ENCODE peak calls at places on chromosomes 11 and 22, in eight cellular contexts. I is A172; K is dorsolateral prefrontal cortex; P is amygdala; E is stimulated activated CD4-positive, alpha-beta T cell treated with anti-CD3 and anti-CD28 coated beads, Interleukin-12 subunit alpha, Interleukin-12 subunit beta, amount 100 ng/mL, for 48 hours; W is kidney tubule cell; J is IMR-90; G is caudate nucleus. Y is an unnamed sample.

GRCh38 chr11:81658722-81659121 is 1074.9 kb downstream of the FAM181B start:
- DNase-seq in J (peak; percentile 9), E (no peak), W (peak; percentile 29), G (no peak), K (no peak), P (no peak), I (peak; percentile 14), Y (no peak)

GRCh38 chr11:22163394-22163797 is 29.5 kb upstream of the ANO5 start:
- DNase-seq in I (no peak), K (no peak), J (no peak), W (no peak), G (no peak), P (no peak), E (no peak), Y (no peak)

GRCh38 chr22:37420656-37421467 is 6.4 kb downstream of the ELFN2 start:
- DNase-seq in W (no peak), E (no peak), P (no peak), J (peak; percentile 54), I (no peak), G (no peak), K (no peak), Y (no peak)

GRCh38 chr11:75781296-75781695 is 12.7 kb downstream of the DGAT2 start:
- DNase-seq in E (no peak), J (no peak), P (no peak), G (no peak), W (no peak), K (no peak), I (no peak), Y (no peak)

GRCh38 chr11:101428918-101429317 is 154.9 kb downstream of the TRPC6 start:
- DNase-seq in J (peak; percentile 54), I (no peak), P (no peak), K (no peak), G (no peak), E (no peak), W (peak; percentile 41), Y (no peak)

GRCh38 chr11:120811199-120811598 is 212.7 kb upstream of the TBCEL start:
- DNase-seq in W (no peak), J (no peak), G (no peak), K (no peak), I (no peak), P (no peak), E (no peak), Y (no peak)

GRCh38 chr11:13287026-13287425 is 9.4 kb downstream of the BMAL1 start:
- DNase-seq in G (no peak), J (no peak), I (no peak), E (no peak), K (no peak), P (no peak), W (no peak), Y (no peak)

GRCh38 chr11:69511358-69512015 is 30.0 kb downstream of the LINC01488 start:
- DNase-seq in W (no peak), K (no peak), G (no peak), P (no peak), I (no peak), J (no peak), E (no peak), Y (no peak)

GRCh38 chr11:47327025-47327424 is 25.5 kb downstream of the MYBPC3 start:
- DNase-seq in G (no peak), E (no peak), P (no peak), K (no peak), J (no peak), W (no peak), I (no peak), Y (no peak)

GRCh38 chr11:69353696-69354544 is 60.0 kb downstream of the MYEOV start:
- DNase-seq in J (no peak), P (no peak), K (no peak), I (no peak), G (no peak), E (no peak), W (no peak), Y (no peak)

GRCh38 chr22:48389916-48390315 is 1437.8 kb downstream of the BRD1 start:
- DNase-seq in P (no peak), K (no peak), W (no peak), I (no peak), J (no peak), G (no peak), E (no peak), Y (no peak)

GRCh38 chr22:47678048-47678447 is 915.6 kb downstream of the TBC1D22A start:
- DNase-seq in W (no peak), G (no peak), K (no peak), I (no peak), J (no peak), P (no peak), E (no peak), Y (no peak)

GRCh38 chr11:62702241-62702640 is 5.0 kb downstream of the BSCL2 start:
- DNase-seq in E (no peak), G (no peak), K (no peak), I (no peak), P (no peak), W (no peak), J (no peak), Y (no peak)

GRCh38 chr11:19982761-19983495 is 177.3 kb downstream of the DBX1 start:
- DNase-seq in W (no peak), E (no peak), K (no peak), P (no peak), G (no peak), I (no peak), J (peak; percentile 52), Y (no peak)

GRCh38 chr22:37824674-37825641 is 1.8 kb downstream of the GALR3 start:
- DNase-seq in J (no peak), W (peak; percentile 16), K (no peak), G (no peak), I (no peak), P (no peak), E (no peak), Y (no peak)

GRCh38 chr11:69337211-69337721 is 43.3 kb downstream of the MYEOV start:
- DNase-seq in K (no peak), I (peak; percentile 85), E (peak; percentile 6), P (no peak), J (peak; percentile 93), W (peak; percentile 83), G (no peak), Y (no peak)

GRCh38 chr11:103358251-103358650 is 249.0 kb downstream of the DYNC2H1 start:
- DNase-seq in K (no peak), J (peak; percentile 71), E (no peak), P (no peak), W (peak; percentile 30), G (no peak), I (no peak), Y (no peak)

GRCh38 chr22:49161002-49161850 is 666.4 kb downstream of the BRD1 start:
- DNase-seq in G (no peak), K (no peak), E (no peak), J (no peak), W (no peak), P (no peak), I (no peak), Y (no peak)

GRCh38 chr11:111586305-111586915 is 15.8 kb upstream of the SIK2 start:
- DNase-seq in J (peak; percentile 66), W (peak; percentile 91), K (no peak), G (no peak), P (no peak), I (peak; percentile 35), E (no peak), Y (no peak)

GRCh38 chr11:105577645-105578044 is 32.2 kb upstream of the GRIA4 start:
- DNase-seq in E (no peak), K (no peak), J (peak; percentile 37), P (no peak), W (no peak), G (no peak), I (peak; percentile 1), Y (no peak)

GRCh38 chr11:64813826-64814225 is 3.5 kb upstream of the MEN1 start:
- DNase-seq in I (no peak), W (no peak), E (no peak), K (no peak), P (no peak), G (no peak), J (no peak), Y (no peak)

GRCh38 chr11:103633819-103634590 is 402.4 kb upstream of the DDI1 start:
- DNase-seq in J (no peak), P (no peak), I (no peak), E (no peak), G (no peak), K (no peak), W (no peak), Y (no peak)

Y was measured in T-helper 17 cell.